ENCODE peak calls at places on chromosomes 3 and 15, in six cellular contexts. B, F, U, O, M and I are unnamed samples.
A peak's percentile ranks its signal among the peaks of the same experiment; 100 is the strongest.

GRCh38 chr3:155332668-155333160 is 39.2 kb upstream of the STRIT1 start:
- DNase-seq in O (no peak), B (no peak), F (no peak), M (no peak), U (no peak), I (no peak)

GRCh38 chr15:57031605-57032004 is 113.2 kb downstream of the TCF12 start:
- DNase-seq in B (no peak), O (peak; percentile 48), M (no peak), U (no peak), F (peak; percentile 40), I (peak; percentile 13)

GRCh38 chr3:48934333-48934991 is 15.8 kb downstream of the ARIH2 start:
- DNase-seq in M (no peak), U (no peak), O (no peak), B (no peak), F (no peak), I (no peak)

GRCh38 chr15:41881550-41881924 is 12.3 kb downstream of the SPTBN5 start:
- DNase-seq in F (no peak), M (no peak), U (no peak), O (no peak), B (no peak), I (no peak)

GRCh38 chr3:72515915-72516314 is 332.3 kb downstream of the SHQ1 start:
- DNase-seq in M (no peak), B (no peak), U (no peak), F (no peak), O (no peak), I (no peak)

GRCh38 chr15:38533926-38534325 is 30.7 kb downstream of the RASGRP1 start:
- DNase-seq in M (no peak), F (no peak), U (no peak), B (no peak), O (no peak), I (no peak)

GRCh38 chr3:75294124-75294523 is 370.0 kb upstream of the FRG2C start:
- DNase-seq in O (peak; percentile 35), F (peak; percentile 56), U (peak; percentile 20), M (no peak), B (no peak), I (peak; percentile 9)

GRCh38 chr3:66427951-66428350 is 72.9 kb downstream of the LRIG1 start:
- DNase-seq in O (no peak), U (no peak), F (no peak), M (no peak), B (no peak), I (no peak)

GRCh38 chr15:85689729-85690128 is 105.0 kb downstream of the KLHL25 start:
- DNase-seq in M (peak; percentile 63), B (no peak), U (no peak), O (peak; percentile 21), F (peak; percentile 38), I (peak; percentile 42)

GRCh38 chr3:90007786-90008499 is 900.5 kb downstream of the EPHA3 start:
- DNase-seq in B (no peak), U (no peak), M (no peak), F (no peak), O (no peak), I (no peak)

GRCh38 chr15:46961795-46962194 is 755.5 kb upstream of the SEMA6D start:
- DNase-seq in O (no peak), B (no peak), F (no peak), M (no peak), U (no peak), I (no peak)

GRCh38 chr3:169659096-169659521 is 4.4 kb downstream of the MECOM start:
- DNase-seq in B (no peak), U (no peak), M (no peak), F (no peak), O (peak; percentile 38), I (no peak)

GRCh38 chr15:27656296-27656987 is 442.7 kb downstream of the OCA2 start:
- DNase-seq in M (no peak), B (no peak), U (no peak), O (no peak), F (no peak), I (no peak)

GRCh38 chr3:24551626-24552025 is 57.0 kb upstream of the THRB start:
- DNase-seq in M (no peak), O (no peak), B (no peak), F (no peak), U (no peak), I (no peak)

GRCh38 chr15:41031232-41032078 is 78.2 kb downstream of the CHAC1 start:
- DNase-seq in O (no peak), F (peak; percentile 19), M (no peak), U (no peak), B (no peak), I (no peak)

GRCh38 chr3:66501483-66502266 is 853 bp upstream of the LRIG1 start:
- DNase-seq in M (no peak), O (no peak), B (no peak), F (no peak), U (no peak), I (no peak)

GRCh38 chr3:129289201-129289921 is 10.7 kb downstream of the HMCES start:
- DNase-seq in U (no peak), F (peak; percentile 83), O (peak; percentile 20), M (no peak), B (no peak), I (no peak)

GRCh38 chr3:35624698-35625097 is 14.6 kb upstream of the ARPP21 start:
- DNase-seq in U (no peak), M (no peak), F (no peak), B (no peak), O (no peak), I (no peak)

GRCh38 chr15:62119224-62119925 is 45.7 kb downstream of the C2CD4B start:
- DNase-seq in F (peak; percentile 95), O (peak; percentile 96), M (no peak), B (peak; percentile 15), U (no peak), I (no peak)

GRCh38 chr3:113241292-113242033 is 30.1 kb downstream of the BOC start:
- DNase-seq in F (peak; percentile 66), M (no peak), O (peak; percentile 50), U (no peak), B (no peak), I (no peak)

GRCh38 chr15:48031973-48032372 is 88.8 kb upstream of the SLC24A5 start:
- DNase-seq in F (no peak), B (no peak), U (no peak), O (no peak), M (no peak), I (no peak)

GRCh38 chr15:94375997-94376396 is 144.6 kb downstream of the MCTP2 start:
- DNase-seq in U (no peak), M (no peak), F (no peak), B (no peak), O (no peak), I (no peak)

GRCh38 chr3:39108309-39108708 is 829 bp downstream of the TTC21A start:
- DNase-seq in U (no peak), F (no peak), M (peak; percentile 46), B (no peak), O (no peak), I (peak; percentile 74)

GRCh38 chr15:94638183-94638582 is 406.8 kb downstream of the MCTP2 start:
- DNase-seq in U (no peak), M (no peak), B (no peak), F (no peak), O (no peak), I (no peak)

GRCh38 chr15:77617507-77618285 is 15.0 kb downstream of the LINGO1 start:
- DNase-seq in F (peak; percentile 27), U (peak; percentile 34), O (peak; percentile 58), B (no peak), M (no peak), I (no peak)

GRCh38 chr3:58581328-58582091 is 4.3 kb upstream of the FAM107A start:
- DNase-seq in U (no peak), F (no peak), M (no peak), B (no peak), O (peak; percentile 56), I (no peak)

GRCh38 chr15:89827821-89828220 is 13.2 kb upstream of the ANPEP start:
- DNase-seq in B (no peak), F (no peak), O (no peak), U (no peak), M (no peak), I (no peak)

GRCh38 chr3:103127116-103127630 is 692.4 kb downstream of the ZPLD1 start:
- DNase-seq in O (peak; percentile 40), U (no peak), F (no peak), B (no peak), M (no peak), I (no peak)

GRCh38 chr3:160205606-160206005 is 19.6 kb upstream of the C3orf80 start:
- DNase-seq in F (no peak), O (no peak), M (no peak), B (no peak), U (no peak), I (no peak)